ENCODE peak calls at places on chromosome 13, in four cellular contexts. C is activated naive CD8-positive, alpha-beta T cell treated with anti-CD3 and anti-CD28 coated beads, Interleukin-2, amount 50 U/mL, for 24 hours; Z is aorta; A is esophagus mucosa. X is an unnamed sample.

GRCh38 chr13:57128909-57129308 is 11.8 kb upstream of the PRR20A start:
- ATAC-seq in C (no peak), A (no peak), Z (no peak), X (no peak)

GRCh38 chr13:98349731-98350305 is 172.7 kb upstream of the RNF113B start:
- ATAC-seq in A (no peak), Z (no peak), C (no peak), X (no peak)

GRCh38 chr13:90882551-90882950 is 464.9 kb upstream of the MIR17HG start:
- ATAC-seq in Z (no peak), C (no peak), A (no peak), X (no peak)

GRCh38 chr13:49858183-49858856 is 65.8 kb upstream of the KPNA3 start:
- ATAC-seq in A (no peak), C (no peak), Z (no peak), X (no peak)

GRCh38 chr13:59774511-59774911 is 389.2 kb downstream of the DIAPH3 start:
- ATAC-seq in Z (no peak), A (no peak), C (no peak), X (no peak)

GRCh38 chr13:31595568-31595967 is 143.8 kb upstream of the RXFP2 start:
- ATAC-seq in C (no peak), Z (no peak), A (no peak), X (no peak)

GRCh38 chr13:106415427-106415826 is 120.0 kb downstream of the EFNB2 start:
- ATAC-seq in Z (no peak), A (no peak), C (no peak), X (no peak)

GRCh38 chr13:44294868-44295267 is 78.8 kb upstream of the SERP2 start:
- ATAC-seq in A (no peak), Z (no peak), C (no peak), X (no peak)

GRCh38 chr13:80204642-80205041 is 136.3 kb downstream of the SPRY2 start:
- ATAC-seq in C (no peak), Z (no peak), A (no peak), X (no peak)

GRCh38 chr13:42039457-42039945 is 8.9 kb upstream of the DGKH start:
- ATAC-seq in Z (no peak), A (peak; percentile 29), C (no peak), X (peak; percentile 17)

GRCh38 chr13:49641810-49642291 is 13.5 kb downstream of the ARL11 start:
- ATAC-seq in C (no peak), A (peak; percentile 88), Z (peak; percentile 78), X (no peak)

GRCh38 chr13:45807520-45808099 is 43.9 kb downstream of the SIAH3 start:
- ATAC-seq in A (no peak), Z (no peak), C (no peak), X (peak; percentile 40)

GRCh38 chr13:29948791-29949190 is 98.4 kb upstream of the UBL3 start:
- ATAC-seq in C (no peak), Z (no peak), A (no peak), X (no peak)

GRCh38 chr13:30792257-30793000 is 57.1 kb downstream of the ALOX5AP start:
- ATAC-seq in C (no peak), Z (peak; percentile 88), A (peak; percentile 95), X (no peak)

GRCh38 chr13:113162783-113163685 is 4.6 kb downstream of the PROZ start:
- ATAC-seq in C (peak; percentile 16), Z (peak; percentile 26), A (peak; percentile 19), X (peak; percentile 32)

GRCh38 chr13:100532836-100533435 is 55.7 kb downstream of the GGACT start:
- ATAC-seq in Z (no peak), A (peak; percentile 16), C (no peak), X (no peak)

GRCh38 chr13:110944121-110944967 is 29.5 kb upstream of the ANKRD10 start:
- ATAC-seq in C (peak; percentile 75), A (peak; percentile 85), Z (peak; percentile 58), X (peak; percentile 78)

GRCh38 chr13:108342369-108343289 is 73.1 kb downstream of the TNFSF13B start:
- ATAC-seq in A (no peak), C (no peak), Z (peak; percentile 65), X (peak; percentile 77)

GRCh38 chr13:44713793-44714469 is 137.8 kb upstream of the TSC22D1 start:
- ATAC-seq in A (peak; percentile 60), Z (peak; percentile 69), C (no peak), X (no peak)

GRCh38 chr13:80447747-80448146 is 106.8 kb upstream of the SPRY2 start:
- ATAC-seq in Z (no peak), A (no peak), C (no peak), X (no peak)

GRCh38 chr13:76816394-76816793 is 69.8 kb downstream of the KCTD12 start:
- ATAC-seq in A (no peak), Z (no peak), C (no peak), X (peak; percentile 28)

GRCh38 chr13:99859178-99860177 is 112.1 kb downstream of the ZIC5 start:
- ATAC-seq in C (peak; percentile 93), Z (no peak), A (no peak), X (peak; percentile 99)

GRCh38 chr13:109971006-109971744 is 184.8 kb upstream of the IRS2 start:
- ATAC-seq in Z (no peak), C (no peak), A (no peak), X (no peak)

GRCh38 chr13:38879278-38879677 is 111.4 kb downstream of the STOML3 start:
- ATAC-seq in Z (no peak), C (no peak), A (no peak), X (no peak)

GRCh38 chr13:46071590-46072249 is 19.2 kb upstream of the ZC3H13 start:
- ATAC-seq in C (no peak), Z (no peak), A (no peak), X (no peak)

GRCh38 chr13:102757006-102757405 is 16.6 kb downstream of the TEX30 start:
- ATAC-seq in C (no peak), Z (no peak), A (no peak), X (no peak)

GRCh38 chr13:88434953-88435352 is 763.8 kb downstream of the SLITRK5 start:
- ATAC-seq in C (no peak), A (no peak), Z (no peak), X (no peak)

GRCh38 chr13:45406421-45406820 is 11.8 kb downstream of the SLC25A30 start:
- ATAC-seq in A (no peak), C (no peak), Z (no peak), X (no peak)

GRCh38 chr13:75860935-75861334 is 224.8 kb downstream of the LMO7 start:
- ATAC-seq in A (peak; percentile 7), Z (no peak), C (no peak), X (no peak)

GRCh38 chr13:32428581-32429072 is 697 bp upstream of the N4BP2L1 start:
- ATAC-seq in A (no peak), Z (peak; percentile 40), C (no peak), X (peak; percentile 40)

GRCh38 chr13:70189981-70190380 is 81.7 kb upstream of the KLHL1 start:
- ATAC-seq in A (no peak), C (no peak), Z (no peak), X (no peak)

GRCh38 chr13:76764429-76764828 is 121.8 kb downstream of the KCTD12 start:
- ATAC-seq in A (peak; percentile 61), C (no peak), Z (peak; percentile 86), X (no peak)

GRCh38 chr13:102729560-102730275 is 34.9 kb upstream of the METTL21C start:
- ATAC-seq in C (no peak), A (peak; percentile 62), Z (peak; percentile 29), X (peak; percentile 31)

X was measured in activated T-helper 17 cell treated with anti-CD3 and anti-CD28 coated beads, Interleukin-2, amount 50 U/mL, for 72 hours.